ENCODE peak calls at places on chromosomes 11 and 22, in four cellular contexts. One of them, this sample, is unnamed.

GRCh38 chr22:25898707-25899365 is 156.8 kb downstream of the MYO18B start:
- DNase-seq in PC-3: no peak
- DNase-seq in BE2C: no peak
- DNase-seq in mucosa of descending colon: peak
- DNase-seq in this sample: no peak

GRCh38 chr22:40345801-40346177 is 511 bp upstream of the ADSL start:
- DNase-seq in PC-3: peak
- DNase-seq in BE2C: peak
- DNase-seq in mucosa of descending colon: peak
- DNase-seq in this sample: peak

GRCh38 chr11:87359401-87359800 is 321.7 kb downstream of the TMEM135 start:
- DNase-seq in PC-3: peak
- DNase-seq in BE2C: no peak
- DNase-seq in mucosa of descending colon: peak
- DNase-seq in this sample: no peak

GRCh38 chr11:121890377-121890776 is 225.6 kb downstream of the BLID start:
- DNase-seq in PC-3: peak
- DNase-seq in BE2C: no peak
- DNase-seq in mucosa of descending colon: no peak
- DNase-seq in this sample: no peak

GRCh38 chr11:1458340-1459218 is 28.0 kb downstream of the MOB2 start:
- DNase-seq in PC-3: peak
- DNase-seq in BE2C: peak
- DNase-seq in mucosa of descending colon: peak
- DNase-seq in this sample: peak

GRCh38 chr11:100574894-100575769 is 112.0 kb upstream of the ARHGAP42 start:
- DNase-seq in PC-3: peak
- DNase-seq in BE2C: no peak
- DNase-seq in mucosa of descending colon: no peak
- DNase-seq in this sample: no peak

GRCh38 chr11:46541593-46542371 is 52.0 kb downstream of the AMBRA1 start:
- DNase-seq in PC-3: no peak
- DNase-seq in BE2C: no peak
- DNase-seq in mucosa of descending colon: peak
- DNase-seq in this sample: no peak

GRCh38 chr11:119389611-119390254 is 8.2 kb upstream of the USP2 start:
- DNase-seq in PC-3: peak
- DNase-seq in BE2C: peak
- DNase-seq in mucosa of descending colon: peak
- DNase-seq in this sample: no peak

GRCh38 chr11:75133976-75134375 is 16.9 kb upstream of the SLCO2B1 start:
- DNase-seq in PC-3: no peak
- DNase-seq in BE2C: no peak
- DNase-seq in mucosa of descending colon: no peak
- DNase-seq in this sample: no peak

GRCh38 chr11:123180166-123180565 is 14.9 kb downstream of the CLMP start:
- DNase-seq in PC-3: no peak
- DNase-seq in BE2C: no peak
- DNase-seq in mucosa of descending colon: no peak
- DNase-seq in this sample: no peak

GRCh38 chr22:41324818-41325528 is 23.6 kb downstream of the ZC3H7B start:
- DNase-seq in PC-3: no peak
- DNase-seq in BE2C: no peak
- DNase-seq in mucosa of descending colon: no peak
- DNase-seq in this sample: no peak

GRCh38 chr11:46705070-46705688 is 4.3 kb downstream of the ZNF408 start:
- DNase-seq in PC-3: no peak
- DNase-seq in BE2C: no peak
- DNase-seq in mucosa of descending colon: no peak
- DNase-seq in this sample: no peak

GRCh38 chr11:10658621-10659338 is 34.8 kb downstream of the IRAG1 start:
- DNase-seq in PC-3: peak
- DNase-seq in BE2C: no peak
- DNase-seq in mucosa of descending colon: no peak
- DNase-seq in this sample: no peak

GRCh38 chr11:103486609-103487008 is 377.4 kb downstream of the DYNC2H1 start:
- DNase-seq in PC-3: peak
- DNase-seq in BE2C: no peak
- DNase-seq in mucosa of descending colon: no peak
- DNase-seq in this sample: no peak

GRCh38 chr11:129643031-129643721 is 172.5 kb upstream of the TMEM45B start:
- DNase-seq in PC-3: peak
- DNase-seq in BE2C: no peak
- DNase-seq in mucosa of descending colon: no peak
- DNase-seq in this sample: no peak

GRCh38 chr22:48869788-48870187 is 957.9 kb downstream of the BRD1 start:
- DNase-seq in PC-3: no peak
- DNase-seq in BE2C: no peak
- DNase-seq in mucosa of descending colon: no peak
- DNase-seq in this sample: no peak

GRCh38 chr11:123195182-123196059 is at the start of gene CLMP:
- DNase-seq in PC-3: peak
- DNase-seq in BE2C: peak
- DNase-seq in mucosa of descending colon: peak
- DNase-seq in this sample: peak

GRCh38 chr22:50733521-50734342 is 4.3 kb upstream of the ACR start:
- DNase-seq in PC-3: no peak
- DNase-seq in BE2C: peak
- DNase-seq in mucosa of descending colon: no peak
- DNase-seq in this sample: peak

GRCh38 chr11:86848132-86848531 is 47.8 kb downstream of the PRSS23 start:
- DNase-seq in PC-3: no peak
- DNase-seq in BE2C: no peak
- DNase-seq in mucosa of descending colon: no peak
- DNase-seq in this sample: no peak

GRCh38 chr11:113725883-113726405 is 19.8 kb upstream of the TMPRSS5 start:
- DNase-seq in PC-3: peak
- DNase-seq in BE2C: no peak
- DNase-seq in mucosa of descending colon: peak
- DNase-seq in this sample: no peak

GRCh38 chr11:10493041-10493663 is 38.1 kb downstream of the AMPD3 start:
- DNase-seq in PC-3: no peak
- DNase-seq in BE2C: no peak
- DNase-seq in mucosa of descending colon: no peak
- DNase-seq in this sample: no peak

GRCh38 chr22:17767236-17768065 is 6.8 kb downstream of the BID start:
- DNase-seq in PC-3: no peak
- DNase-seq in BE2C: no peak
- DNase-seq in mucosa of descending colon: no peak
- DNase-seq in this sample: no peak

GRCh38 chr11:68840661-68841653 is 759 bp downstream of the CPT1A start:
- DNase-seq in PC-3: peak
- DNase-seq in BE2C: no peak
- DNase-seq in mucosa of descending colon: peak
- DNase-seq in this sample: peak

DNA sequence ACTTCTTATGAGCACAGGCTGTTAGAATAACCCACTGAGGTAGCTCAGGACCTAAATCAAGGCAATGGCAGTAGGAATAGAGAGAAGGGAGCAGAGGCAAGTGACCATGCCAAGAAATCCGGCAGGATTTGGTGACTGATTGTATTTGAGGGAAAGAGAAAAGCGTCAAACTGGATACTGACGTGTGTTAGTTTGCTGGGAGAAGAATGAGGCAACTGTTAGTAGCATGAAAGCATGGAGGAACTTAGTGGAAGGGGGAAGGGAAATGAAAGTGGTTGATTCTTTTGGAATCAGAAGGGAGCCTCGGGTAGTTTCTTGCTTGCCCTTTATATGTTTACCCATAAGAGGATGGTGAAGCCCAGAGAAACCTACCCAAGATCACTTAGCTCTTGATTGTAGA is 8.3 kb downstream of the PPFIBP2 start:
- DNase-seq in PC-3: no peak
- DNase-seq in BE2C: no peak
- DNase-seq in mucosa of descending colon: no peak
- DNase-seq in this sample: no peak
- TF ChIP-seq CTCF in PC-3: no peak
- TF ChIP-seq CTCF in BE2C: no peak
- TF ChIP-seq CTCF in mucosa of descending colon: no peak
- TF ChIP-seq CTCF in this sample: no peak

GRCh38 chr11:2489103-2489502 is 44.3 kb downstream of the KCNQ1 start:
- DNase-seq in PC-3: no peak
- DNase-seq in BE2C: no peak
- DNase-seq in mucosa of descending colon: no peak
- DNase-seq in this sample: no peak
- TF ChIP-seq CTCF in PC-3: no peak
- TF ChIP-seq CTCF in BE2C: no peak
- TF ChIP-seq CTCF in mucosa of descending colon: no peak
- TF ChIP-seq CTCF in this sample: no peak

GRCh38 chr11:34311126-34311525 is 46.7 kb downstream of the ABTB2 start:
- DNase-seq in PC-3: no peak
- DNase-seq in BE2C: no peak
- DNase-seq in mucosa of descending colon: no peak
- DNase-seq in this sample: no peak
- TF ChIP-seq CTCF in PC-3: no peak
- TF ChIP-seq CTCF in BE2C: no peak
- TF ChIP-seq CTCF in mucosa of descending colon: no peak
- TF ChIP-seq CTCF in this sample: no peak

GRCh38 chr22:36180038-36180880 is 19.7 kb upstream of the APOL3 start:
- DNase-seq in PC-3: peak
- DNase-seq in BE2C: peak
- DNase-seq in mucosa of descending colon: peak
- DNase-seq in this sample: peak

GRCh38 chr22:36171941-36172340 is 11.4 kb upstream of the APOL3 start:
- DNase-seq in PC-3: no peak
- DNase-seq in BE2C: no peak
- DNase-seq in mucosa of descending colon: no peak
- DNase-seq in this sample: no peak

GRCh38 chr22:36177160-36177559 is 16.6 kb upstream of the APOL3 start:
- DNase-seq in PC-3: no peak
- DNase-seq in BE2C: no peak
- DNase-seq in mucosa of descending colon: no peak
- DNase-seq in this sample: no peak

GRCh38 chr22:36180928-36181327 is 20.4 kb upstream of the APOL3 start:
- DNase-seq in PC-3: no peak
- DNase-seq in BE2C: no peak
- DNase-seq in mucosa of descending colon: no peak
- DNase-seq in this sample: no peak

DNA sequence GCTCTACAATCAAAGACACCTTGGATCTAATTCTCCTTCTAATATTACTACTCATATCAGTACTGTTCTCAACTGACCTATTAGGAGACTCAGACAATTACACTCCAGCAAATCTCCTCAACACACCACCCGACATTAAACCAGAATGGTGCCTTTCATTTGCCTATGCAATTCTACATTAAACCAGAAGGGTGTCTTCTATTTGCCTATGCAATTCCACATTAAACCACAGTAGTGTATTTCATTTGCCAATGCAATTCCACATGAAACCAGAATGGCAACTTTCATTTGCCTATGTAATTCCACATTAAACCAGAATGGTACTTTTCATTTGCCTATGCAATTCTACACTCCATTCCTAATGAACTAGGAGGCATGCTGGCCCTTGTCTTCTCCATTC is 15.3 kb upstream of the APOL3 start:
- DNase-seq in PC-3: peak
- DNase-seq in BE2C: no peak
- DNase-seq in mucosa of descending colon: no peak
- DNase-seq in this sample: no peak
- TF ChIP-seq CTCF in PC-3: peak
- TF ChIP-seq CTCF in BE2C: peak
- TF ChIP-seq CTCF in mucosa of descending colon: no peak
- TF ChIP-seq CTCF in this sample: no peak

DNA sequence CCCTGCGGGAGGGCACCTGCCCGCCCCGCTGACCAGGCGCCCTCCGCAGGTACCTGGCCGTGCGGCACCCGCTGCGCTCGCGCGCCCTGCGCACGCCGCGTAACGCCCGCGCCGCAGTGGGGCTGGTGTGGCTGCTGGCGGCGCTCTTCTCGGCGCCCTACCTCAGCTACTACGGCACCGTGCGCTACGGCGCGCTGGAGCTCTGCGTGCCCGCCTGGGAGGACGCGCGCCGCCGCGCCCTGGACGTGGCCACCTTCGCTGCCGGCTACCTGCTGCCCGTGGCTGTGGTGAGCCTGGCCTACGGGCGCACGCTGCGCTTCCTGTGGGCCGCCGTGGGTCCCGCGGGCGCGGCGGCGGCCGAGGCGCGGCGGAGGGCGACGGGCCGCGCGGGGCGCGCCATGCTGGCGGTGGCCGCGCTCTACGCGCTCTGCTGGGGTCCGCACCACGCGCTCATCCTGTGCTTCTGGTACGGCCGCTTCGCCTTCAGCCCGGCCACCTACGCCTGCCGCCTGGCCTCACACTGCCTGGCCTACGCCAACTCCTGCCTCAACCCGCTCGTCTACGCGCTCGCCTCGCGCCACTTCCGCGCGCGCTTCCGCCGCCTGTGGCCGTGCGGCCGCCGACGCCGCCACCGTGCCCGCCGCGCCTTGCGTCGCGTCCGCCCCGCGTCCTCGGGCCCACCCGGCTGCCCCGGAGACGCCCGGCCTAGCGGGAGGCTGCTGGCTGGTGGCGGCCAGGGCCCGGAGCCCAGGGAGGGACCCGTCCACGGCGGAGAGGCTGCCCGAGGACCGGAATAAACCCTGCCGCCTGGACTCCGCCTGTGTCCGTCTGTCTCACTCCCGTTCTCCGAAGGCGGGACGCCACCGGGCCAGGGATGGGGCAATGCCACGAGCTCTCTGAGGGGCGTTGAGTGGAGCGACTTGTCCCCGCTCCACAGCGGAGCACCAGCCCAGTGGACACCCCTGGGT is 1.8 kb downstream of the GALR3 start:
- DNase-seq in PC-3: no peak
- DNase-seq in BE2C: no peak
- DNase-seq in mucosa of descending colon: no peak
- DNase-seq in this sample: peak
- TF ChIP-seq CTCF in PC-3: no peak
- TF ChIP-seq CTCF in BE2C: no peak
- TF ChIP-seq CTCF in mucosa of descending colon: no peak
- TF ChIP-seq CTCF in this sample: no peak

DNA sequence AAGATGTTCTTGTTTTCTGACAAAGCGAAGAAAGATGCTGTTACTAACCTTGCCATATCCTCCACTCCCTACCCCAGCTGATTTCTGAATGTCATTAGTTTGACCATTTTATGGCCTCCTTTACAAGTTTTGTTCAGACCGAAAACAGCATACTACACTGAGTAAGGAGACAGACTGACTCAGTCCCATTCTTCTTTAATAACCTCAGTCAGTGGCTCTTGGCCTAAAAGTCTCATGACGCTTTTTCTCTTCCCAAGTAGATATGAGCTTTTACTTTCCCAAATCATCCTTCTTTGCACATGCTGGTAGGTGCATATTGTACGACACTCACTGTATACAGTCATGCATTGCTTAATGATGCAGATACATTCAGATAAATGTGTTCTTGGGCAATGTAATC is 8.0 kb upstream of the FIBIN start:
- DNase-seq in PC-3: no peak
- DNase-seq in BE2C: no peak
- DNase-seq in mucosa of descending colon: no peak
- DNase-seq in this sample: no peak
- TF ChIP-seq CTCF in PC-3: no peak
- TF ChIP-seq CTCF in BE2C: no peak
- TF ChIP-seq CTCF in mucosa of descending colon: no peak
- TF ChIP-seq CTCF in this sample: no peak